ENCODE peak calls at places on chromosome X, in five cellular contexts. K is activated CD8-positive, alpha-beta memory T cell treated with anti-CD3 and anti-CD28 coated beads for 48 hours; V is GM23248; I is GF-D8; H is endodermal cell. E is an unnamed sample.

GRCh38 chrX:102535958-102536357 is 19.4 kb upstream of the TMSB15A start:
- DNase-seq in K (no peak), V (no peak), I (no peak), H (no peak), E (no peak)

GRCh38 chrX:119468930-119469635 is 839 bp downstream of the SLC25A5 start:
- DNase-seq in K (peak; percentile 78), V (peak; percentile 90), I (peak; percentile 56), H (peak; percentile 93), E (peak; percentile 79)

GRCh38 chrX:38985375-38985774 is 184.1 kb downstream of the MID1IP1 start:
- DNase-seq in K (no peak), V (peak; percentile 41), I (peak; percentile 14), H (no peak), E (peak; percentile 17)

GRCh38 chrX:53281321-53281822 is at the start of gene IQSEC2:
- DNase-seq in K (no peak), V (peak; percentile 81), I (peak; percentile 13), H (peak; percentile 86), E (peak; percentile 43)

GRCh38 chrX:15087747-15088146 is 182.1 kb downstream of the ASB9 start:
- DNase-seq in K (no peak), V (no peak), I (no peak), H (no peak), E (no peak)

GRCh38 chrX:86033385-86033784 is 14.0 kb downstream of the CHM start:
- DNase-seq in K (no peak), V (no peak), I (no peak), H (no peak), E (no peak)

GRCh38 chrX:103464774-103465117 is 54.5 kb downstream of the RAB40A start:
- DNase-seq in K (peak; percentile 30), V (peak; percentile 66), I (peak; percentile 1), H (peak; percentile 96), E (peak; percentile 14)

GRCh38 chrX:65821721-65822496 is 154.5 kb downstream of the MSN start:
- DNase-seq in K (peak; percentile 0), V (peak; percentile 1), I (no peak), H (no peak), E (no peak)